ENCODE peak calls at places on chromosomes 12 and 14, in five cellular contexts. One of them, this sample, is unnamed.

GRCh38 chr12:3229577-3229976 is 152.4 kb downstream of the TSPAN9 start:
- DNase-seq in neural progenitor cell: no peak
- DNase-seq in PC-3: no peak
- DNase-seq in OCI-LY7: peak; percentile 93
- DNase-seq in GM23248: no peak
- DNase-seq in this sample: no peak

GRCh38 chr12:113818278-113818677 is 147.8 kb downstream of the RBM19 start:
- DNase-seq in neural progenitor cell: no peak
- DNase-seq in PC-3: no peak
- DNase-seq in OCI-LY7: no peak
- DNase-seq in GM23248: peak; percentile 10
- DNase-seq in this sample: no peak

GRCh38 chr12:59820594-59821011 is 224.8 kb downstream of the SLC16A7 start:
- DNase-seq in neural progenitor cell: no peak
- DNase-seq in PC-3: no peak
- DNase-seq in OCI-LY7: no peak
- DNase-seq in GM23248: peak; percentile 78
- DNase-seq in this sample: no peak

GRCh38 chr14:80433811-80434210 is 222.5 kb upstream of the DIO2 start:
- DNase-seq in neural progenitor cell: no peak
- DNase-seq in PC-3: no peak
- DNase-seq in OCI-LY7: no peak
- DNase-seq in GM23248: no peak
- DNase-seq in this sample: no peak

GRCh38 chr12:95195122-95195521 is 22.1 kb downstream of the FGD6 start:
- DNase-seq in neural progenitor cell: no peak
- DNase-seq in PC-3: peak; percentile 35
- DNase-seq in OCI-LY7: no peak
- DNase-seq in GM23248: no peak
- DNase-seq in this sample: no peak

GRCh38 chr12:27534060-27534764 is 10.2 kb downstream of the PPFIBP1 start:
- DNase-seq in neural progenitor cell: no peak
- DNase-seq in PC-3: no peak
- DNase-seq in OCI-LY7: peak; percentile 81
- DNase-seq in GM23248: no peak
- DNase-seq in this sample: no peak

GRCh38 chr12:22246438-22246837 is 88.1 kb downstream of the ST8SIA1 start:
- DNase-seq in neural progenitor cell: no peak
- DNase-seq in PC-3: no peak
- DNase-seq in OCI-LY7: no peak
- DNase-seq in GM23248: no peak
- DNase-seq in this sample: no peak

GRCh38 chr12:72511906-72512305 is 239.7 kb downstream of the TRHDE start:
- DNase-seq in neural progenitor cell: peak; percentile 62
- DNase-seq in PC-3: peak; percentile 3
- DNase-seq in OCI-LY7: no peak
- DNase-seq in GM23248: peak; percentile 43
- DNase-seq in this sample: no peak

GRCh38 chr14:95664546-95664945 is 21.7 kb upstream of the TCL1B start:
- DNase-seq in neural progenitor cell: no peak
- DNase-seq in PC-3: no peak
- DNase-seq in OCI-LY7: peak; percentile 98
- DNase-seq in GM23248: no peak
- DNase-seq in this sample: no peak

GRCh38 chr14:73059326-73059725 is 992 bp downstream of the RBM25 start:
- DNase-seq in neural progenitor cell: no peak
- DNase-seq in PC-3: no peak
- DNase-seq in OCI-LY7: peak; percentile 16
- DNase-seq in GM23248: peak; percentile 66
- DNase-seq in this sample: no peak

GRCh38 chr12:2891240-2892053 is 756 bp downstream of the TULP3 start:
- DNase-seq in neural progenitor cell: peak; percentile 83
- DNase-seq in PC-3: peak; percentile 55
- DNase-seq in OCI-LY7: peak; percentile 17
- DNase-seq in GM23248: peak; percentile 84
- DNase-seq in this sample: peak; percentile 31

GRCh38 chr12:118357327-118358007 is 15.2 kb downstream of the TAOK3 start:
- DNase-seq in neural progenitor cell: no peak
- DNase-seq in PC-3: peak; percentile 74
- DNase-seq in OCI-LY7: peak; percentile 80
- DNase-seq in GM23248: peak; percentile 83
- DNase-seq in this sample: no peak

GRCh38 chr12:1473418-1473817 is 121.0 kb downstream of the FBXL14 start:
- DNase-seq in neural progenitor cell: no peak
- DNase-seq in PC-3: no peak
- DNase-seq in OCI-LY7: no peak
- DNase-seq in GM23248: peak; percentile 13
- DNase-seq in this sample: no peak

GRCh38 chr14:36655963-36656768 is 5.5 kb upstream of the PAX9 start:
- DNase-seq in neural progenitor cell: peak; percentile 90
- DNase-seq in PC-3: peak; percentile 77
- DNase-seq in OCI-LY7: peak; percentile 40
- DNase-seq in GM23248: peak; percentile 42
- DNase-seq in this sample: no peak

GRCh38 chr12:52741378-52742195 is 35.6 kb downstream of the KRT76 start:
- DNase-seq in neural progenitor cell: peak; percentile 91
- DNase-seq in PC-3: peak; percentile 83
- DNase-seq in OCI-LY7: peak; percentile 53
- DNase-seq in GM23248: peak; percentile 61
- DNase-seq in this sample: peak; percentile 74

GRCh38 chr12:97229036-97229435 is 233.6 kb upstream of the RMST start:
- DNase-seq in neural progenitor cell: no peak
- DNase-seq in PC-3: no peak
- DNase-seq in OCI-LY7: no peak
- DNase-seq in GM23248: no peak
- DNase-seq in this sample: no peak

GRCh38 chr14:101736585-101736984 is 24.9 kb upstream of the PPP2R5C start:
- DNase-seq in neural progenitor cell: no peak
- DNase-seq in PC-3: no peak
- DNase-seq in OCI-LY7: no peak
- DNase-seq in GM23248: no peak
- DNase-seq in this sample: no peak

GRCh38 chr12:108120863-108121165 is 8.3 kb upstream of the WSCD2 start:
- DNase-seq in neural progenitor cell: no peak
- DNase-seq in PC-3: no peak
- DNase-seq in OCI-LY7: no peak
- DNase-seq in GM23248: no peak
- DNase-seq in this sample: no peak

GRCh38 chr14:90439874-90440442 is 43.1 kb downstream of the CALM1 start:
- DNase-seq in neural progenitor cell: peak; percentile 34
- DNase-seq in PC-3: peak; percentile 50
- DNase-seq in OCI-LY7: no peak
- DNase-seq in GM23248: peak; percentile 10
- DNase-seq in this sample: no peak

GRCh38 chr12:20024194-20024593 is 344.1 kb upstream of the PDE3A start:
- DNase-seq in neural progenitor cell: no peak
- DNase-seq in PC-3: no peak
- DNase-seq in OCI-LY7: no peak
- DNase-seq in GM23248: peak; percentile 37
- DNase-seq in this sample: no peak

GRCh38 chr14:37590096-37590809 is 4.8 kb downstream of the FOXA1 start:
- DNase-seq in neural progenitor cell: no peak
- DNase-seq in PC-3: peak; percentile 55
- DNase-seq in OCI-LY7: no peak
- DNase-seq in GM23248: no peak
- DNase-seq in this sample: no peak

GRCh38 chr14:104557086-104557485 is 22.5 kb upstream of the C14orf180 start:
- DNase-seq in neural progenitor cell: no peak
- DNase-seq in PC-3: no peak
- DNase-seq in OCI-LY7: no peak
- DNase-seq in GM23248: no peak
- DNase-seq in this sample: no peak

GRCh38 chr12:113120670-113121370 is 14.7 kb downstream of the RASAL1 start:
- DNase-seq in neural progenitor cell: no peak
- DNase-seq in PC-3: no peak
- DNase-seq in OCI-LY7: peak; percentile 88
- DNase-seq in GM23248: no peak
- DNase-seq in this sample: no peak

GRCh38 chr14:62126885-62127478 is 364.8 kb downstream of the SNAPC1 start:
- DNase-seq in neural progenitor cell: peak; percentile 66
- DNase-seq in PC-3: peak; percentile 85
- DNase-seq in OCI-LY7: peak; percentile 70
- DNase-seq in GM23248: peak; percentile 73
- DNase-seq in this sample: peak; percentile 45

GRCh38 chr14:29236401-29236800 is 469.8 kb downstream of the FOXG1 start:
- DNase-seq in neural progenitor cell: no peak
- DNase-seq in PC-3: no peak
- DNase-seq in OCI-LY7: no peak
- DNase-seq in GM23248: peak; percentile 27
- DNase-seq in this sample: no peak

GRCh38 chr14:75566321-75566720 is 12.1 kb upstream of the FLVCR2 start:
- DNase-seq in neural progenitor cell: no peak
- DNase-seq in PC-3: peak; percentile 65
- DNase-seq in OCI-LY7: no peak
- DNase-seq in GM23248: peak; percentile 55
- DNase-seq in this sample: no peak

GRCh38 chr12:68290126-68290525 is 36.7 kb upstream of the IL22 start:
- DNase-seq in neural progenitor cell: no peak
- DNase-seq in PC-3: no peak
- DNase-seq in OCI-LY7: no peak
- DNase-seq in GM23248: no peak
- DNase-seq in this sample: peak; percentile 75

GRCh38 chr14:94144765-94145164 is 15.4 kb upstream of the IFI27L2 start:
- DNase-seq in neural progenitor cell: peak; percentile 39
- DNase-seq in PC-3: no peak
- DNase-seq in OCI-LY7: no peak
- DNase-seq in GM23248: no peak
- DNase-seq in this sample: no peak

GRCh38 chr12:12872934-12873275 is 18.5 kb upstream of the GPRC5A start:
- DNase-seq in neural progenitor cell: no peak
- DNase-seq in PC-3: peak; percentile 81
- DNase-seq in OCI-LY7: no peak
- DNase-seq in GM23248: peak; percentile 69
- DNase-seq in this sample: no peak

GRCh38 chr14:68784995-68785816 is 7.7 kb downstream of the ZFP36L1 start:
- DNase-seq in neural progenitor cell: no peak
- DNase-seq in PC-3: peak; percentile 87
- DNase-seq in OCI-LY7: no peak
- DNase-seq in GM23248: peak; percentile 94
- DNase-seq in this sample: no peak
- TF ChIP-seq EZH2phosphoT487 in neural progenitor cell: no peak
- TF ChIP-seq EZH2phosphoT487 in PC-3: no peak
- TF ChIP-seq EZH2phosphoT487 in OCI-LY7: no peak
- TF ChIP-seq EZH2phosphoT487 in GM23248: no peak
- TF ChIP-seq EZH2phosphoT487 in this sample: no peak

GRCh38 chr12:4330203-4330602 is 9.2 kb downstream of the TIGAR start:
- DNase-seq in neural progenitor cell: no peak
- DNase-seq in PC-3: no peak
- DNase-seq in OCI-LY7: no peak
- DNase-seq in GM23248: no peak
- DNase-seq in this sample: no peak

GRCh38 chr12:4327293-4327692 is 6.3 kb downstream of the TIGAR start:
- DNase-seq in neural progenitor cell: no peak
- DNase-seq in PC-3: no peak
- DNase-seq in OCI-LY7: no peak
- DNase-seq in GM23248: no peak
- DNase-seq in this sample: no peak

GRCh38 chr12:4331221-4331620 is 10.2 kb downstream of the TIGAR start:
- DNase-seq in neural progenitor cell: no peak
- DNase-seq in PC-3: no peak
- DNase-seq in OCI-LY7: no peak
- DNase-seq in GM23248: no peak
- DNase-seq in this sample: no peak

GRCh38 chr12:4325984-4326383 is 5.0 kb downstream of the TIGAR start:
- DNase-seq in neural progenitor cell: no peak
- DNase-seq in PC-3: no peak
- DNase-seq in OCI-LY7: no peak
- DNase-seq in GM23248: no peak
- DNase-seq in this sample: no peak

DNA sequence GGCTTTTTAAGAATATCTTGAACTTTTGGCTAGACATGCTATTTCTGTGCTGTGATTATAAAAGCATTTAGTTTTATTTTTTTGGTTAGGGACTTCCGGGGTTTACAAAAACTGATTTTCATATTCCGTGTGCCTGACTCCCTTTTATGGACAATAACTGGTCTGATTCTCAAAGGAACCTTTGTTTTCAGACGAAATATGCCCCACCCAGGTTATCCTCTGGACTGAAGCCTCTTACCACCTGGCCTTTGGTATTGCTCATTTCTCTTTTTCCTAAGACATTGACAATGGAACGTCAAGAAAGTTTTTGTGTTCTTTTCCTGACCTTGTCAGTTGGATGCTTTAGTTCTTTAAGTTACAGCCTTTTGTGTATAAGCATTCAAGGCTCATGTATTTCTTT is 10.8 kb downstream of the TIGAR start:
- DNase-seq in neural progenitor cell: no peak
- DNase-seq in PC-3: no peak
- DNase-seq in OCI-LY7: no peak
- DNase-seq in GM23248: no peak
- DNase-seq in this sample: no peak
- TF ChIP-seq EZH2phosphoT487 in neural progenitor cell: no peak
- TF ChIP-seq EZH2phosphoT487 in PC-3: no peak
- TF ChIP-seq EZH2phosphoT487 in OCI-LY7: no peak
- TF ChIP-seq EZH2phosphoT487 in GM23248: no peak
- TF ChIP-seq EZH2phosphoT487 in this sample: no peak

DNA sequence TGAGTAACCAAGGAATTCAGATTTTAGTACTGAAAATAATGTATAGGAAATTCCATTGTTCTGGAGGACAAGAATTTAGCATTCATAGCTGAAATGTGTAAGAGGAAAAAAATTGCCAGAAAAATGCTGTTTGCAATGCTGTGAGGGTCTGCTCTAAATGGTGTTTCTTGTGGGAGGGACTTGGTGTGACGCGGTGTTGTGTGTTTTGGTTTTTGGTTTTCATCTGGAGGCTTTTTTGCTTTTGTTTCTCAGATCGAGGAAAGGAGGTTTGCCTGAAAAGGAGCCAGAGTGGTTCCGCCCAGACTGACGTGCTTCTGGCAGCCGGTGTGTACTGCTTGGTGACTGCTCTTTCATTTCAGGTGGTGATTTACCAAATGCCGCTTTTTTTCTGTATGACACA is 211.8 kb upstream of the HMGA2 start:
- DNase-seq in neural progenitor cell: no peak
- DNase-seq in PC-3: no peak
- DNase-seq in OCI-LY7: no peak
- DNase-seq in GM23248: no peak
- DNase-seq in this sample: no peak
- TF ChIP-seq EZH2phosphoT487 in neural progenitor cell: no peak
- TF ChIP-seq EZH2phosphoT487 in PC-3: no peak
- TF ChIP-seq EZH2phosphoT487 in OCI-LY7: no peak
- TF ChIP-seq EZH2phosphoT487 in GM23248: no peak
- TF ChIP-seq EZH2phosphoT487 in this sample: no peak

GRCh38 chr12:85580562-85581168 is 255.5 kb downstream of the RASSF9 start:
- DNase-seq in neural progenitor cell: no peak
- DNase-seq in PC-3: peak; percentile 46
- DNase-seq in OCI-LY7: no peak
- DNase-seq in GM23248: peak; percentile 17
- DNase-seq in this sample: no peak
- TF ChIP-seq EZH2phosphoT487 in neural progenitor cell: no peak
- TF ChIP-seq EZH2phosphoT487 in PC-3: no peak
- TF ChIP-seq EZH2phosphoT487 in OCI-LY7: no peak
- TF ChIP-seq EZH2phosphoT487 in GM23248: no peak
- TF ChIP-seq EZH2phosphoT487 in this sample: no peak

This sample was measured in MM.1S.